ENCODE peak calls at places on chromosomes 4 and X, in seven cellular contexts. P is hepatocyte, M is suprapubic skin, D is upper lobe of right lung, V is H1, U is PC-9, Q is A673. E is an unnamed sample.
A peak's percentile ranks its signal among the peaks of the same experiment; 100 is the strongest.

GRCh38 chrX:68994135-68994882 is 165.5 kb downstream of the EFNB1 start:
- DNase-seq in P (no peak), M (peak; percentile 47), D (no peak), V (no peak), U (no peak), Q (no peak), E (no peak)

GRCh38 chr4:148962539-148963290 is 520.5 kb upstream of the NR3C2 start:
- DNase-seq in P (no peak), M (no peak), D (no peak), V (no peak), U (no peak), Q (no peak), E (no peak)

GRCh38 chr4:18689308-18689915 is 667.9 kb upstream of the LCORL start:
- DNase-seq in P (peak; percentile 83), M (no peak), D (no peak), V (no peak), U (peak; percentile 44), Q (peak; percentile 69), E (no peak)

GRCh38 chrX:94288972-94289371 is 615.0 kb downstream of the FAM133A start:
- DNase-seq in P (no peak), M (no peak), D (no peak), V (no peak), U (no peak), Q (no peak), E (no peak)

GRCh38 chr4:44070843-44071242 is 377.8 kb downstream of the KCTD8 start:
- DNase-seq in P (no peak), M (no peak), D (no peak), V (no peak), U (no peak), Q (no peak), E (no peak)

GRCh38 chrX:69293776-69294601 is 128.7 kb upstream of the PJA1 start:
- DNase-seq in P (no peak), M (no peak), D (no peak), V (no peak), U (no peak), Q (peak; percentile 98), E (no peak)

GRCh38 chrX:319579-320125 is 1.1 kb upstream of the GTPBP6 start:
- DNase-seq in P (no peak), M (peak; percentile 82), D (peak; percentile 75), V (no peak), U (no peak), Q (no peak), E (no peak)

GRCh38 chr4:167419468-167420133 is 185.3 kb upstream of the SPOCK3 start:
- DNase-seq in P (no peak), M (no peak), D (no peak), V (no peak), U (no peak), Q (no peak), E (no peak)

GRCh38 chr4:173538148-173538902 is 8.3 kb upstream of the HAND2 start:
- DNase-seq in P (no peak), M (no peak), D (peak; percentile 64), V (no peak), U (no peak), Q (peak; percentile 71), E (peak; percentile 74)

GRCh38 chr4:172692701-172693100 is 475.9 kb upstream of the GALNT7 start:
- DNase-seq in P (no peak), M (no peak), D (no peak), V (no peak), U (no peak), Q (no peak), E (no peak)

GRCh38 chr4:2009651-2010233 is 968 bp upstream of the NELFA start:
- DNase-seq in P (peak; percentile 85), M (peak; percentile 78), D (peak; percentile 86), V (no peak), U (peak; percentile 68), Q (peak; percentile 69), E (peak; percentile 95)

GRCh38 chr4:169582203-169582602 is 30.2 kb downstream of the NEK1 start:
- DNase-seq in P (no peak), M (no peak), D (no peak), V (no peak), U (no peak), Q (no peak), E (no peak)

GRCh38 chr4:7031526-7032449 is 11.4 kb upstream of the TADA2B start:
- DNase-seq in P (no peak), M (no peak), D (no peak), V (no peak), U (no peak), Q (no peak), E (peak; percentile 44)

GRCh38 chrX:153522259-153522658 is 4.8 kb downstream of the ATP2B3 start:
- DNase-seq in P (no peak), M (no peak), D (no peak), V (no peak), U (no peak), Q (no peak), E (no peak)

GRCh38 chrX:21305799-21306336 is 68.3 kb upstream of the CNKSR2 start:
- DNase-seq in P (no peak), M (no peak), D (no peak), V (no peak), U (no peak), Q (no peak), E (no peak)

GRCh38 chrX:56812515-56813105 is 83.6 kb downstream of the NBDY start:
- DNase-seq in P (no peak), M (peak; percentile 19), D (no peak), V (no peak), U (peak; percentile 24), Q (no peak), E (no peak)

GRCh38 chr4:93830090-93830818 is 1.7 kb downstream of the ATOH1 start:
- DNase-seq in P (no peak), M (no peak), D (no peak), V (no peak), U (no peak), Q (no peak), E (no peak)

GRCh38 chrX:122626871-122627270 is 557.2 kb upstream of the GRIA3 start:
- DNase-seq in P (no peak), M (no peak), D (no peak), V (no peak), U (no peak), Q (no peak), E (no peak)

GRCh38 chr4:2806392-2807355 is 13.8 kb downstream of the SH3BP2 start:
- DNase-seq in P (no peak), M (peak; percentile 72), D (peak; percentile 87), V (no peak), U (no peak), Q (no peak), E (peak; percentile 74)

GRCh38 chr4:100486496-100486895 is 31.3 kb downstream of the EMCN start:
- DNase-seq in P (no peak), M (no peak), D (no peak), V (no peak), U (no peak), Q (no peak), E (no peak)

DNA sequence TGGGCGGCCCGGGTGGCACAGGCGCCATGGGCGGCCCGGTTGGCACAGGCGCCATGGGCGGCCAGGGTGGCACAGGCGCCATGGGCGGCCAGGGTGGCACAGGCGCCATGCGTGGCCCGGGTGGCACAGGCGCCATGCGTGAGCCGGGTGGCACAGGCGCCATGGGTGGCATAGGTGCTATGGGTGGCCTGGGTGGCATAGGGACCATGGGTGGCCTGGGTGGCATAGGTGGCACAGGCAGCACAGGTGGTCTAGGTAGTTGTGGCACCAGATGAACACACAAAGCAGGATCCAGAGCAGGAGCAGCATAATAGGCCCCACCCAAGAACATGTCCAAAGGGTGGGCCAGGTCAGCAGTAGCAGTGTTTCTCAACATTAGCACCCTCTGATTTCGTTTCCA is 4.3 kb downstream of the ESX1 start:
- DNase-seq in P (no peak), M (no peak), D (no peak), V (no peak), U (no peak), Q (no peak), E (no peak)
- H3K4me1 ChIP-seq in P (no peaks in the 10 kb centered on the region), M (peaks cover 13% of the 10 kb centered on the region), D (no peaks in the 10 kb centered on the region), V (peaks cover 3% of the 10 kb centered on the region), U (peaks cover 22% of the 10 kb centered on the region), Q (no peaks in the 10 kb centered on the region), E (no peaks in the 10 kb centered on the region)

DNA sequence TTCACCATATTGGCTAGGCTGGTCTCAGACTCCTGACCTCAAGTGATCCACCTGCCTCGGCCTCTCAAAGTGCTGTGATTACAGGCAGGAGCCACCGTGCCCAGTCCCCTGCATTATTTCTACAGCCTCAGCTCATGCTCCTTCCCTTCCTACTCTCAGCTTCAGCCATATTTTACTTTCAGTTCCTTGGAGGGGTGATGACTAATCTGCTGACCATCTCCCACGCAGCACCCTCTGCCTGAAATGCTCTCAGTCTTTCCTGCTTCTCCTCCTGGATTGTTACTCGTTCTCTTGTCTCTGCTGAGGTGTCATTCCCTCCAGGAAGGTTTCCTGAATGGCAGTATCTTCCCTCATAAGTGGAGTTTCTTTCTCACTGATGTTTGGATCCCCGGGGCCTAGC is 63.3 kb downstream of the MOSPD2 start:
- DNase-seq in P (peak; percentile 24), M (no peak), D (no peak), V (no peak), U (peak; percentile 5), Q (peak; percentile 20), E (peak; percentile 65)
- H3K36me3 ChIP-seq in P (no peaks in the 10 kb centered on the region), M (no peaks in the 10 kb centered on the region), D (no peaks in the 10 kb centered on the region), V (no peaks in the 10 kb centered on the region), U (no peaks in the 10 kb centered on the region), Q (no peaks in the 10 kb centered on the region), E (no peaks in the 10 kb centered on the region)

GRCh38 chrX:41087219-41087618 is 2.0 kb downstream of the USP9X start:
- DNase-seq in P (no peak), M (no peak), D (no peak), V (no peak), U (no peak), Q (no peak), E (no peak)
- H3K27ac ChIP-seq in P (peak overlapping the region; percentile 100), M (peak overlapping the region; percentile 94), D (peak overlapping the region; percentile 98), V (no peak overlapping the region), U (peak overlapping the region; percentile 92), Q (no peak overlapping the region), E (peak overlapping the region; percentile 80)

GRCh38 chrX:10048695-10049094 is 81.5 kb downstream of the CLDN34 start:
- DNase-seq in P (no peak), M (no peak), D (peak; percentile 63), V (no peak), U (no peak), Q (no peak), E (no peak)
- H3K4me1 ChIP-seq in P (no peaks in the 10 kb centered on the region), M (peaks cover 74% of the 10 kb centered on the region), D (peaks cover 26% of the 10 kb centered on the region), V (peaks cover 24% of the 10 kb centered on the region), U (no peaks in the 10 kb centered on the region), Q (no peaks in the 10 kb centered on the region), E (no peaks in the 10 kb centered on the region)